ENCODE peak calls at places on chromosomes 1 and 21, in four cellular contexts. One of them, this sample, is unnamed.

GRCh38 chr1:198681831-198682756 is 43.3 kb downstream of the PTPRC start:
- DNase-seq in GM12878: peak
- DNase-seq in K562: peak
- DNase-seq in HepG2: no peak
- DNase-seq in this sample: peak

GRCh38 chr1:172394167-172394751 is 26.2 kb upstream of the C1orf105 start:
- DNase-seq in GM12878: peak
- DNase-seq in HepG2: peak
- DNase-seq in K562: no peak
- DNase-seq in this sample: no peak

GRCh38 chr1:153778824-153779519 is 3.8 kb downstream of the SLC27A3 start:
- DNase-seq in GM12878: no peak
- DNase-seq in HepG2: no peak
- DNase-seq in K562: no peak
- DNase-seq in this sample: no peak

GRCh38 chr1:32861904-32862698 is 8.6 kb downstream of the FNDC5 start:
- DNase-seq in GM12878: no peak
- DNase-seq in K562: no peak
- DNase-seq in HepG2: no peak
- DNase-seq in this sample: no peak

GRCh38 chr21:31141389-31142021 is 103.2 kb upstream of the KRTAP19-8 start:
- DNase-seq in GM12878: no peak
- DNase-seq in HepG2: no peak
- DNase-seq in K562: no peak
- DNase-seq in this sample: no peak

GRCh38 chr1:175576870-175577269 is 166.5 kb downstream of the TNR start:
- DNase-seq in GM12878: no peak
- DNase-seq in HepG2: no peak
- DNase-seq in K562: no peak
- DNase-seq in this sample: no peak

GRCh38 chr21:26769613-26770188 is 75.5 kb downstream of the ADAMTS1 start:
- DNase-seq in K562: no peak
- DNase-seq in GM12878: no peak
- DNase-seq in HepG2: no peak
- DNase-seq in this sample: peak

GRCh38 chr1:2979191-2980072 is 41.8 kb upstream of the ACTRT2 start:
- DNase-seq in K562: no peak
- DNase-seq in GM12878: no peak
- DNase-seq in HepG2: no peak
- DNase-seq in this sample: no peak

GRCh38 chr1:231931146-231931545 is 304.6 kb downstream of the DISC1 start:
- DNase-seq in K562: no peak
- DNase-seq in GM12878: no peak
- DNase-seq in HepG2: no peak
- DNase-seq in this sample: no peak

GRCh38 chr1:19488136-19488535 is 2.8 kb upstream of the CAPZB start:
- DNase-seq in GM12878: no peak
- DNase-seq in K562: no peak
- DNase-seq in HepG2: no peak
- DNase-seq in this sample: no peak

GRCh38 chr1:112263464-112263863 is 132.6 kb upstream of the CTTNBP2NL start:
- DNase-seq in HepG2: no peak
- DNase-seq in K562: no peak
- DNase-seq in GM12878: no peak
- DNase-seq in this sample: no peak

GRCh38 chr1:46611691-46612221 is 4.9 kb downstream of the MOB3C start:
- DNase-seq in K562: no peak
- DNase-seq in GM12878: no peak
- DNase-seq in HepG2: no peak
- DNase-seq in this sample: no peak

GRCh38 chr1:51070640-51071039 is 31.4 kb upstream of the C1orf185 start:
- DNase-seq in HepG2: no peak
- DNase-seq in GM12878: no peak
- DNase-seq in K562: no peak
- DNase-seq in this sample: no peak

GRCh38 chr1:189131576-189131975 is 1346.1 kb downstream of the BRINP3 start:
- DNase-seq in GM12878: no peak
- DNase-seq in K562: no peak
- DNase-seq in HepG2: no peak
- DNase-seq in this sample: no peak

GRCh38 chr1:26723013-26723991 is 27.5 kb downstream of the ARID1A start:
- DNase-seq in K562: peak
- DNase-seq in HepG2: peak
- DNase-seq in GM12878: no peak
- DNase-seq in this sample: peak

GRCh38 chr1:206588492-206588891 is 23.8 kb downstream of the EIF2D start:
- DNase-seq in HepG2: no peak
- DNase-seq in GM12878: no peak
- DNase-seq in K562: no peak
- DNase-seq in this sample: no peak

GRCh38 chr1:91199988-91200387 is 178.2 kb upstream of the ZNF644 start:
- DNase-seq in HepG2: no peak
- DNase-seq in GM12878: no peak
- DNase-seq in K562: no peak
- DNase-seq in this sample: no peak

GRCh38 chr1:39799770-39800470 is 11.3 kb upstream of the BMP8B start:
- DNase-seq in K562: peak
- DNase-seq in HepG2: peak
- DNase-seq in GM12878: no peak
- DNase-seq in this sample: peak

GRCh38 chr1:119007343-119007671 is 19.2 kb upstream of the TBX15 start:
- DNase-seq in HepG2: no peak
- DNase-seq in K562: no peak
- DNase-seq in GM12878: no peak
- DNase-seq in this sample: no peak

GRCh38 chr21:45479691-45480675 is 62.3 kb downstream of the SLC19A1 start:
- DNase-seq in GM12878: no peak
- DNase-seq in HepG2: no peak
- DNase-seq in K562: no peak
- DNase-seq in this sample: no peak

GRCh38 chr1:47941609-47942237 is 55.5 kb downstream of the TRABD2B start:
- DNase-seq in HepG2: peak
- DNase-seq in GM12878: no peak
- DNase-seq in K562: no peak
- DNase-seq in this sample: no peak

GRCh38 chr1:178232949-178233348 is 139.0 kb downstream of the RASAL2 start:
- DNase-seq in HepG2: no peak
- DNase-seq in K562: no peak
- DNase-seq in GM12878: no peak
- DNase-seq in this sample: no peak

GRCh38 chr1:214933375-214933774 is 149.2 kb upstream of the KCNK2 start:
- DNase-seq in GM12878: no peak
- DNase-seq in HepG2: no peak
- DNase-seq in K562: no peak
- DNase-seq in this sample: no peak

GRCh38 chr1:46492269-46492853 is 2.7 kb downstream of the DMBX1 start:
- DNase-seq in K562: no peak
- DNase-seq in GM12878: no peak
- DNase-seq in HepG2: no peak
- DNase-seq in this sample: no peak

GRCh38 chr1:29653886-29654450 is 417.6 kb downstream of the PTPRU start:
- DNase-seq in GM12878: no peak
- DNase-seq in HepG2: no peak
- DNase-seq in K562: no peak
- DNase-seq in this sample: no peak

GRCh38 chr1:228207381-228207810 is 448 bp upstream of the OBSCN start:
- DNase-seq in GM12878: no peak
- DNase-seq in K562: no peak
- DNase-seq in HepG2: no peak
- DNase-seq in this sample: no peak

DNA sequence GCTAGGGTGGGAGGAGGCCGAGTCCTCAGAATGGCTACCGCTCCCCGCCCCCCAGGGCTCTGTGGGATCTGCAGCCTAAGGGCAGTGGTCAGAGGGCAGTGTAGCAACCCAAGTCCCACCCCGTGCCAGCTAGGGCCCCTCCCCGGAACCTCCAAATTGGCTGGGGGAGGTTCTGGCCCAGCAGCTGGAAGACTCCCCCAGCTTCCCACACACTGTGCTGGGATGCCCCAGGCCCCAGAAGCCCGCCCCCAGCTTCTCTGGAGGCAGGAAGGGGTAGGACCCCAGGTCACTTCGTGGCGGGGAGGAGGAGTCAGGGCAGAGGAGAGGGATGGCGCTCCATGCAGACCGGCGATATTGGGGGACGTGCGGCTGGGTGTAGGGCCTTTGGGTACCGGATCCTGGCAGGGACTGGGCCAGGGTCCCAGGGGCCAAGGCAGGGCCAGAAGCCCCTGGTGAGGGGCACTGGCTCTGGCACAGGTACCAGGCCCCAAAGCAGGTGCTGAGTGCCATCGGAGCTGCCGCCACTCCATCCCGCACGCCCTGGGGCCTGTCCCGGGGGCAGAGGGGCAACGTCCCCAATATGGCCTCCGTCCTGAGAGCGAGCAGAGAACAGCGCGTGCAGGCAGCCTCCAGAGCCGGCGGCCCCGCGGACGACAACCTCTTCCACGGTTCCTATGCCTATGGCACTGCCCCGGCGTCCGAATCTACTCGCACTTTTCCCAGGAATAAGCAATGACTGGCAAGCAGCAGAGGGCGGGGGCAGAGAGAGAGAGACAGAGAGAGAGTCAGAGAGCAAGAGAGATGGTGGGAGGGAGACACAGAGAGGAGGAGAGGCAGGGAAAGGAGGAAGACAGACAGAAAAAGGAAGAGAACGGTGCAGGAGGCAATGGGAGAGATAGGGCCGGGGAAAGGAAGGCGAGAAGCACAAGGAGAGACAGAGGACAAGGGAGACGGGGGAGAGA is 65.7 kb downstream of the RAP1GAP start:
- DNase-seq in HepG2: no peak
- DNase-seq in GM12878: no peak
- DNase-seq in K562: no peak
- DNase-seq in this sample: no peak
- TF ChIP-seq SP1 in HepG2: no peak
- TF ChIP-seq SP1 in GM12878: no peak
- TF ChIP-seq SP1 in K562: no peak
- TF ChIP-seq SP1 in this sample: no peak

GRCh38 chr1:93841771-93842170 is 37.2 kb downstream of the DNTTIP2 start:
- DNase-seq in HepG2: no peak
- DNase-seq in GM12878: no peak
- DNase-seq in K562: no peak
- DNase-seq in this sample: no peak

GRCh38 chr1:93840956-93841482 is 38.0 kb downstream of the DNTTIP2 start:
- DNase-seq in GM12878: no peak
- DNase-seq in HepG2: no peak
- DNase-seq in K562: no peak
- DNase-seq in this sample: no peak

GRCh38 chr1:93839756-93840155 is 39.2 kb downstream of the DNTTIP2 start:
- DNase-seq in HepG2: no peak
- DNase-seq in K562: no peak
- DNase-seq in GM12878: no peak
- DNase-seq in this sample: no peak

GRCh38 chr1:93842750-93843500 is 36.1 kb downstream of the DNTTIP2 start:
- DNase-seq in K562: no peak
- DNase-seq in GM12878: no peak
- DNase-seq in HepG2: no peak
- DNase-seq in this sample: no peak

GRCh38 chr1:93839307-93839706 is 39.7 kb downstream of the DNTTIP2 start:
- DNase-seq in HepG2: no peak
- DNase-seq in K562: no peak
- DNase-seq in GM12878: no peak
- DNase-seq in this sample: no peak
- TF ChIP-seq FOXM1 in HepG2: no peak
- TF ChIP-seq FOXM1 in K562: no peak
- TF ChIP-seq FOXM1 in GM12878: no peak
- TF ChIP-seq FOXM1 in this sample: no peak

GRCh38 chr21:43305336-43305665 is 121.6 kb downstream of the SIK1 start:
- DNase-seq in K562: no peak
- DNase-seq in GM12878: no peak
- DNase-seq in HepG2: no peak
- DNase-seq in this sample: no peak

GRCh38 chr21:43302769-43303168 is 124.2 kb downstream of the SIK1 start:
- DNase-seq in GM12878: no peak
- DNase-seq in K562: no peak
- DNase-seq in HepG2: no peak
- DNase-seq in this sample: no peak

GRCh38 chr21:43303240-43304178 is 123.4 kb downstream of the SIK1 start:
- DNase-seq in K562: no peak
- DNase-seq in GM12878: no peak
- DNase-seq in HepG2: no peak
- DNase-seq in this sample: no peak

GRCh38 chr21:43304621-43305335 is 122.2 kb downstream of the SIK1 start:
- DNase-seq in GM12878: no peak
- DNase-seq in K562: no peak
- DNase-seq in HepG2: no peak
- DNase-seq in this sample: no peak

GRCh38 chr21:43304206-43304605 is 122.7 kb downstream of the SIK1 start:
- DNase-seq in K562: no peak
- DNase-seq in HepG2: no peak
- DNase-seq in GM12878: no peak
- DNase-seq in this sample: no peak
- TF ChIP-seq SP1 in K562: no peak
- TF ChIP-seq SP1 in HepG2: no peak
- TF ChIP-seq SP1 in GM12878: no peak
- TF ChIP-seq SP1 in this sample: no peak

DNA sequence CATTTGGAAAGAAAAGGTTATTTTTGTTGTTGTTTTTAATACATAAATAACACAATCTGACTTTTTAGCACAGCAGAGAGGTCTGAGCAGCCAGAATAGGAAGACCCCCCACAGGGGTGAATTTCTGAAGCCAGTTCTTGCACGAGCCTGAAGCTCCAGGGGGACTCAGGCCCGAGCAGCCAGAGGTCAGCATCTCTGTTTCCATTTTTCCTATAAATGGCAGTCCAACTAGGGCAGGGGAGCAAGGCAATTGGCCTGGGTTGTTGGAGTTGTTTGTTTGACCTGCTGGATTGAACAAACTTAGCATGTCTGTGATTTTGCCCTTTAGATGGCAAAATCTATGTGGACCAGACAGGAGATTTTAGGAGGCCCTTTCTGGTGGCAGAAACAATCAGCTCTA is 118.1 kb upstream of the FGGY start:
- DNase-seq in K562: no peak
- DNase-seq in HepG2: no peak
- DNase-seq in GM12878: no peak
- DNase-seq in this sample: no peak
- TF ChIP-seq FOXM1 in K562: no peak
- TF ChIP-seq FOXM1 in HepG2: no peak
- TF ChIP-seq FOXM1 in GM12878: no peak
- TF ChIP-seq FOXM1 in this sample: no peak

GRCh38 chr1:226625832-226626576 is 77.4 kb downstream of the STUM start:
- DNase-seq in HepG2: no peak
- DNase-seq in K562: no peak
- DNase-seq in GM12878: no peak
- DNase-seq in this sample: no peak
- TF ChIP-seq SP1 in HepG2: no peak
- TF ChIP-seq SP1 in K562: no peak
- TF ChIP-seq SP1 in GM12878: no peak
- TF ChIP-seq SP1 in this sample: no peak

GRCh38 chr1:1021860-1022259 is 1.9 kb downstream of the AGRN start:
- DNase-seq in GM12878: no peak
- DNase-seq in HepG2: no peak
- DNase-seq in K562: no peak
- DNase-seq in this sample: no peak
- TF ChIP-seq FOXM1 in GM12878: no peak
- TF ChIP-seq FOXM1 in HepG2: no peak
- TF ChIP-seq FOXM1 in K562: no peak
- TF ChIP-seq FOXM1 in this sample: no peak